ENCODE peak calls at places on chromosomes 12 and 14, in nine cellular contexts. R is PC-3, C is SK-N-SH, I is endothelial cell of umbilical vein, V is fibroblast of lung, X is neural progenitor cell, H is hepatocyte, Q is GM23248, A is OCI-LY7. E is an unnamed sample.
A peak's percentile ranks its signal among the peaks of the same experiment; 100 is the strongest.

GRCh38 chr14:102811254-102811963 is 34.2 kb downstream of the TRAF3 start:
- DNase-seq in R (no peak), C (no peak), I (no peak), V (no peak), X (no peak), H (no peak), Q (no peak), A (no peak), E (no peak)

GRCh38 chr14:100317897-100318808 is 5.0 kb upstream of the SLC25A47 start:
- DNase-seq in R (no peak), C (peak; percentile 61), I (peak; percentile 70), V (peak; percentile 46), X (peak; percentile 80), H (peak; percentile 75), Q (peak; percentile 88), A (peak; percentile 73), E (peak; percentile 90)

GRCh38 chr14:82410064-82410463 is 876.4 kb upstream of the SEL1L start:
- DNase-seq in R (no peak), C (no peak), I (no peak), V (no peak), X (no peak), H (no peak), Q (no peak), A (no peak), E (no peak)

GRCh38 chr12:46901464-46902205 is 75.8 kb upstream of the SLC38A4 start:
- DNase-seq in R (no peak), C (no peak), I (no peak), V (no peak), X (no peak), H (no peak), Q (no peak), A (no peak), E (no peak)

GRCh38 chr12:90712671-90713070 is 242.3 kb downstream of the CCER1 start:
- DNase-seq in R (peak; percentile 44), C (no peak), I (peak; percentile 48), V (no peak), X (no peak), H (no peak), Q (no peak), A (no peak), E (peak; percentile 13)

GRCh38 chr12:93348568-93349435 is 28.9 kb upstream of the NUDT4 start:
- DNase-seq in R (peak; percentile 21), C (no peak), I (no peak), V (no peak), X (no peak), H (no peak), Q (peak; percentile 5), A (no peak), E (no peak)

GRCh38 chr12:48972213-48973021 is 882 bp upstream of the WNT10B start:
- DNase-seq in R (no peak), C (peak; percentile 38), I (no peak), V (peak; percentile 40), X (no peak), H (no peak), Q (peak; percentile 71), A (no peak), E (peak; percentile 38)

GRCh38 chr12:25756974-25757665 is 201.4 kb upstream of the RASSF8 start:
- DNase-seq in R (no peak), C (no peak), I (no peak), V (no peak), X (no peak), H (peak; percentile 25), Q (no peak), A (no peak), E (no peak)

GRCh38 chr12:48681416-48681737 is 661 bp downstream of the KANSL2 start:
- DNase-seq in R (peak; percentile 11), C (peak; percentile 51), I (no peak), V (no peak), X (no peak), H (no peak), Q (peak; percentile 59), A (peak; percentile 46), E (no peak)

GRCh38 chr12:112182499-112182898 is 57.1 kb downstream of the TRAFD1 start:
- DNase-seq in R (no peak), C (no peak), I (no peak), V (peak; percentile 92), X (no peak), H (no peak), Q (peak; percentile 19), A (no peak), E (no peak)

GRCh38 chr14:26370118-26370517 is 227.7 kb downstream of the NOVA1 start:
- DNase-seq in R (no peak), C (no peak), I (peak; percentile 8), V (peak; percentile 92), X (peak; percentile 5), H (peak; percentile 58), Q (no peak), A (no peak), E (no peak)

GRCh38 chr14:77106666-77107065 is 8.6 kb downstream of the CIPC start:
- DNase-seq in R (no peak), C (no peak), I (no peak), V (no peak), X (peak; percentile 38), H (no peak), Q (no peak), A (no peak), E (no peak)

GRCh38 chr14:32560213-32560857 is 231.2 kb downstream of the AKAP6 start:
- DNase-seq in R (peak; percentile 84), C (peak; percentile 59), I (peak; percentile 76), V (peak; percentile 87), X (peak; percentile 82), H (peak; percentile 80), Q (peak; percentile 89), A (peak; percentile 54), E (peak; percentile 88)

GRCh38 chr12:7609480-7609879 is 56.2 kb downstream of the APOBEC1 start:
- DNase-seq in R (peak; percentile 1), C (no peak), I (no peak), V (peak; percentile 11), X (no peak), H (no peak), Q (peak; percentile 66), A (no peak), E (no peak)

GRCh38 chr12:117022465-117022864 is 76.8 kb downstream of the TESC start:
- DNase-seq in R (no peak), C (no peak), I (no peak), V (no peak), X (no peak), H (no peak), Q (no peak), A (no peak), E (no peak)

GRCh38 chr12:95460901-95461300 is 13.1 kb upstream of the METAP2 start:
- DNase-seq in R (no peak), C (no peak), I (no peak), V (no peak), X (no peak), H (no peak), Q (no peak), A (no peak), E (no peak)

GRCh38 chr14:90045608-90046007 is 16.2 kb upstream of the KCNK13 start:
- DNase-seq in R (no peak), C (no peak), I (peak; percentile 6), V (no peak), X (no peak), H (no peak), Q (no peak), A (no peak), E (no peak)

GRCh38 chr12:74599932-74600331 is 62.3 kb downstream of the ATXN7L3B start:
- DNase-seq in R (no peak), C (no peak), I (no peak), V (no peak), X (no peak), H (no peak), Q (no peak), A (no peak), E (peak; percentile 18)

GRCh38 chr14:103561381-103562134 is 899 bp downstream of the BAG5 start:
- DNase-seq in R (peak; percentile 74), C (peak; percentile 74), I (peak; percentile 72), V (peak; percentile 55), X (peak; percentile 71), H (peak; percentile 55), Q (peak; percentile 86), A (peak; percentile 68), E (peak; percentile 77)

GRCh38 chr12:132674561-132674960 is 12.6 kb downstream of the POLE start:
- DNase-seq in R (no peak), C (no peak), I (no peak), V (no peak), X (no peak), H (no peak), Q (no peak), A (no peak), E (no peak)

GRCh38 chr12:132672678-132673077 is 14.5 kb downstream of the POLE start:
- DNase-seq in R (no peak), C (no peak), I (no peak), V (no peak), X (no peak), H (no peak), Q (no peak), A (no peak), E (no peak)

GRCh38 chr12:132673288-132674179 is 13.6 kb downstream of the POLE start:
- DNase-seq in R (no peak), C (no peak), I (no peak), V (no peak), X (no peak), H (no peak), Q (no peak), A (no peak), E (no peak)

GRCh38 chr12:132675753-132676152 is 11.4 kb downstream of the POLE start:
- DNase-seq in R (no peak), C (no peak), I (no peak), V (no peak), X (no peak), H (no peak), Q (no peak), A (no peak), E (no peak)

GRCh38 chr12:132677492-132677891 is 9.7 kb downstream of the POLE start:
- DNase-seq in R (no peak), C (no peak), I (no peak), V (no peak), X (no peak), H (no peak), Q (no peak), A (no peak), E (no peak)
- H3K4me1 ChIP-seq in R (no peaks in the 10 kb centered on the region), C (no peaks in the 10 kb centered on the region), I (no peaks in the 10 kb centered on the region), V (no peaks in the 10 kb centered on the region), X (no peaks in the 10 kb centered on the region), H (no peaks in the 10 kb centered on the region), Q (no peaks in the 10 kb centered on the region), A (no peaks in the 10 kb centered on the region), E (no peaks in the 10 kb centered on the region)

GRCh38 chr14:63478437-63478852 is 64.7 kb downstream of the PPP2R5E start:
- DNase-seq in R (no peak), C (no peak), I (no peak), V (no peak), X (no peak), H (no peak), Q (no peak), A (no peak), E (no peak)
- H4K20me1 ChIP-seq in R (peaks cover 3% of the 10 kb centered on the region), C (peaks cover 73% of the 10 kb centered on the region), I (peaks cover 7% of the 10 kb centered on the region), V (no peaks in the 10 kb centered on the region), X (peaks cover 62% of the 10 kb centered on the region), H (peaks cover 10% of the 10 kb centered on the region), Q (peaks cover 4% of the 10 kb centered on the region), A (peaks cover 13% of the 10 kb centered on the region), E (peaks cover 5% of the 10 kb centered on the region)

GRCh38 chr14:92577321-92577742 is 63.8 kb downstream of the RIN3 start:
- DNase-seq in R (no peak), C (no peak), I (no peak), V (no peak), X (no peak), H (no peak), Q (no peak), A (no peak), E (no peak)
- H3K4me1 ChIP-seq in R (peaks cover 4% of the 10 kb centered on the region), C (no peaks in the 10 kb centered on the region), I (no peaks in the 10 kb centered on the region), V (peaks cover 6% of the 10 kb centered on the region), X (no peaks in the 10 kb centered on the region), H (no peaks in the 10 kb centered on the region), Q (peaks cover 11% of the 10 kb centered on the region), A (no peaks in the 10 kb centered on the region), E (peaks cover 17% of the 10 kb centered on the region)

GRCh38 chr12:5220835-5221234 is 177.2 kb downstream of the KCNA5 start:
- DNase-seq in R (no peak), C (no peak), I (no peak), V (no peak), X (no peak), H (no peak), Q (no peak), A (no peak), E (no peak)
- H4K20me1 ChIP-seq in R (no peaks in the 10 kb centered on the region), C (no peaks in the 10 kb centered on the region), I (no peaks in the 10 kb centered on the region), V (no peaks in the 10 kb centered on the region), X (no peaks in the 10 kb centered on the region), H (no peaks in the 10 kb centered on the region), Q (no peaks in the 10 kb centered on the region), A (no peaks in the 10 kb centered on the region), E (no peaks in the 10 kb centered on the region)

E was measured in GM23338.